ENCODE peak calls at places on chromosome 7, in five cellular contexts. One of them, this sample, is unnamed.

GRCh38 chr7:27198871-27199801 is 755 bp downstream of the HOXA13 start:
- DNase-seq in neuronal stem cell: no peak
- DNase-seq in A549: peak
- DNase-seq in OCI-LY7: peak
- DNase-seq in PC-9: no peak
- DNase-seq in this sample: no peak

GRCh38 chr7:48148311-48148710 is 22.9 kb upstream of the ABCA13 start:
- DNase-seq in neuronal stem cell: no peak
- DNase-seq in PC-9: no peak
- DNase-seq in A549: no peak
- DNase-seq in OCI-LY7: no peak
- DNase-seq in this sample: no peak

GRCh38 chr7:131735151-131735550 is 178.7 kb upstream of the PODXL start:
- DNase-seq in A549: no peak
- DNase-seq in PC-9: no peak
- DNase-seq in OCI-LY7: no peak
- DNase-seq in neuronal stem cell: no peak
- DNase-seq in this sample: no peak

GRCh38 chr7:158239290-158239981 is 348.2 kb downstream of the PTPRN2 start:
- DNase-seq in OCI-LY7: no peak
- DNase-seq in PC-9: no peak
- DNase-seq in A549: no peak
- DNase-seq in neuronal stem cell: no peak
- DNase-seq in this sample: no peak

GRCh38 chr7:7595451-7595850 is 28.8 kb downstream of the MIOS start:
- DNase-seq in PC-9: no peak
- DNase-seq in neuronal stem cell: no peak
- DNase-seq in A549: peak
- DNase-seq in OCI-LY7: peak
- DNase-seq in this sample: no peak

GRCh38 chr7:129649128-129649690 is 37.7 kb downstream of the NRF1 start:
- DNase-seq in OCI-LY7: no peak
- DNase-seq in PC-9: no peak
- DNase-seq in neuronal stem cell: no peak
- DNase-seq in A549: no peak
- DNase-seq in this sample: no peak

GRCh38 chr7:52482076-52482475 is 553.4 kb upstream of the POM121L12 start:
- DNase-seq in A549: no peak
- DNase-seq in neuronal stem cell: no peak
- DNase-seq in PC-9: no peak
- DNase-seq in OCI-LY7: no peak
- DNase-seq in this sample: no peak

GRCh38 chr7:130901209-130901783 is 167.3 kb upstream of the KLF14 start:
- DNase-seq in OCI-LY7: no peak
- DNase-seq in PC-9: no peak
- DNase-seq in A549: peak
- DNase-seq in neuronal stem cell: no peak
- DNase-seq in this sample: no peak

GRCh38 chr7:15085361-15085760 is 182.8 kb upstream of the DGKB start:
- DNase-seq in OCI-LY7: no peak
- DNase-seq in A549: no peak
- DNase-seq in PC-9: no peak
- DNase-seq in neuronal stem cell: no peak
- DNase-seq in this sample: no peak

GRCh38 chr7:40700653-40701475 is 566.1 kb downstream of the SUGCT start:
- DNase-seq in PC-9: no peak
- DNase-seq in A549: no peak
- DNase-seq in neuronal stem cell: no peak
- DNase-seq in OCI-LY7: peak
- DNase-seq in this sample: no peak

GRCh38 chr7:7408001-7408770 is 127.5 kb downstream of the COL28A1 start:
- DNase-seq in OCI-LY7: no peak
- DNase-seq in PC-9: peak
- DNase-seq in A549: no peak
- DNase-seq in neuronal stem cell: no peak
- DNase-seq in this sample: no peak

GRCh38 chr7:108497082-108497725 is 28.7 kb downstream of the PNPLA8 start:
- DNase-seq in OCI-LY7: peak
- DNase-seq in neuronal stem cell: peak
- DNase-seq in A549: peak
- DNase-seq in PC-9: peak
- DNase-seq in this sample: peak

GRCh38 chr7:11934766-11935165 is 102.8 kb upstream of the THSD7A start:
- DNase-seq in PC-9: no peak
- DNase-seq in OCI-LY7: no peak
- DNase-seq in neuronal stem cell: no peak
- DNase-seq in A549: no peak
- DNase-seq in this sample: no peak

GRCh38 chr7:73839743-73840714 is 2.3 kb downstream of the METTL27 start:
- DNase-seq in neuronal stem cell: no peak
- DNase-seq in A549: no peak
- DNase-seq in PC-9: no peak
- DNase-seq in OCI-LY7: peak
- DNase-seq in this sample: no peak

GRCh38 chr7:99860281-99861127 is 16.3 kb downstream of the OR2AE1 start:
- DNase-seq in neuronal stem cell: no peak
- DNase-seq in PC-9: no peak
- DNase-seq in OCI-LY7: no peak
- DNase-seq in A549: peak
- DNase-seq in this sample: no peak

GRCh38 chr7:116588225-116588624 is 63.4 kb downstream of the CAV1 start:
- DNase-seq in neuronal stem cell: no peak
- DNase-seq in A549: no peak
- DNase-seq in PC-9: no peak
- DNase-seq in OCI-LY7: peak
- DNase-seq in this sample: no peak

GRCh38 chr7:85529831-85530230 is 343.0 kb upstream of the SEMA3D start:
- DNase-seq in PC-9: no peak
- DNase-seq in OCI-LY7: no peak
- DNase-seq in A549: no peak
- DNase-seq in neuronal stem cell: no peak
- DNase-seq in this sample: no peak

GRCh38 chr7:77553123-77553522 is 16.0 kb downstream of the PTPN12 start:
- DNase-seq in PC-9: no peak
- DNase-seq in A549: no peak
- DNase-seq in OCI-LY7: no peak
- DNase-seq in neuronal stem cell: no peak
- DNase-seq in this sample: no peak

GRCh38 chr7:130708766-130709165 is 22.4 kb upstream of the TSGA13 start:
- DNase-seq in PC-9: no peak
- DNase-seq in neuronal stem cell: no peak
- DNase-seq in A549: no peak
- DNase-seq in OCI-LY7: no peak
- DNase-seq in this sample: no peak

GRCh38 chr7:131159961-131160361 is 167.7 kb upstream of the MKLN1 start:
- DNase-seq in neuronal stem cell: no peak
- DNase-seq in OCI-LY7: no peak
- DNase-seq in A549: no peak
- DNase-seq in PC-9: no peak
- DNase-seq in this sample: no peak

GRCh38 chr7:138237995-138238394 is 161.7 kb downstream of the AKR1D1 start:
- DNase-seq in PC-9: no peak
- DNase-seq in A549: no peak
- DNase-seq in neuronal stem cell: no peak
- DNase-seq in OCI-LY7: no peak
- DNase-seq in this sample: no peak

GRCh38 chr7:133961724-133962123 is 165.4 kb upstream of the LRGUK start:
- DNase-seq in PC-9: no peak
- DNase-seq in A549: no peak
- DNase-seq in OCI-LY7: no peak
- DNase-seq in neuronal stem cell: no peak
- DNase-seq in this sample: no peak

GRCh38 chr7:116569737-116570136 is 44.9 kb downstream of the CAV1 start:
- DNase-seq in A549: peak
- DNase-seq in OCI-LY7: no peak
- DNase-seq in PC-9: no peak
- DNase-seq in neuronal stem cell: no peak
- DNase-seq in this sample: peak

GRCh38 chr7:158531661-158532060 is 56.0 kb downstream of the PTPRN2 start:
- DNase-seq in neuronal stem cell: no peak
- DNase-seq in PC-9: no peak
- DNase-seq in OCI-LY7: no peak
- DNase-seq in A549: no peak
- DNase-seq in this sample: no peak

GRCh38 chr7:81482600-81483186 is 287.2 kb downstream of the HGF start:
- DNase-seq in neuronal stem cell: no peak
- DNase-seq in A549: peak
- DNase-seq in PC-9: no peak
- DNase-seq in OCI-LY7: peak
- DNase-seq in this sample: no peak

GRCh38 chr7:106022193-106022821 is 59.2 kb downstream of the CDHR3 start:
- DNase-seq in neuronal stem cell: no peak
- DNase-seq in A549: no peak
- DNase-seq in PC-9: no peak
- DNase-seq in OCI-LY7: peak
- DNase-seq in this sample: no peak

GRCh38 chr7:74101061-74101681 is 17.6 kb downstream of the LIMK1 start:
- DNase-seq in A549: no peak
- DNase-seq in PC-9: no peak
- DNase-seq in OCI-LY7: peak
- DNase-seq in neuronal stem cell: no peak
- DNase-seq in this sample: no peak

GRCh38 chr7:74604326-74605020 is 53.0 kb upstream of the GTF2I start:
- DNase-seq in A549: peak
- DNase-seq in OCI-LY7: no peak
- DNase-seq in PC-9: peak
- DNase-seq in neuronal stem cell: no peak
- DNase-seq in this sample: no peak

GRCh38 chr7:17126413-17127374 is 171.8 kb upstream of the AHR start:
- DNase-seq in A549: no peak
- DNase-seq in neuronal stem cell: no peak
- DNase-seq in OCI-LY7: no peak
- DNase-seq in PC-9: no peak
- DNase-seq in this sample: no peak

DNA sequence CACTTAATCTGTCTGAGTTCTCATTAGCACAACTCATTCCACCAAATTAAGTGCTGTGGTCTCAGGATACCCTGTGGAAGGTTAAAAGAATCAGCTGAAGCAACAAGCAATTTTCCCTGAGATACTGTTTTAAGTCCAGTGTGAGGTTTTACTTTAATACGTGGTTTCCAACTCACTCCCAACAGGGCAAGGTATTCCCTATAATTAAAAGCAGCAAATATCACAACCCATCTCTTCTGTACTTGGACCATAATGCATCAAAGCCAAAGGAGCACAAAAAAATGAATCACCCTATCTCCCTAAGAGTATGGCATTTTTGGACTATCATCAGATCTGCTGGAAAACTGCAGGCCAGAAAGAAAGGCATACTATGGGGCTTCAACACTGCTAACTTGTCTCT is 4.9 kb downstream of the CADPS2 start:
- DNase-seq in neuronal stem cell: no peak
- DNase-seq in OCI-LY7: no peak
- DNase-seq in A549: no peak
- DNase-seq in PC-9: no peak
- DNase-seq in this sample: no peak
- H3K4me2 ChIP-seq in neuronal stem cell: no peak
- H3K4me2 ChIP-seq in OCI-LY7: no peak
- H3K4me2 ChIP-seq in A549: no peak
- H3K4me2 ChIP-seq in PC-9: no peak
- H3K4me2 ChIP-seq in this sample: no peak

GRCh38 chr7:111568419-111568818 is 6.1 kb upstream of the IMMP2L start:
- DNase-seq in neuronal stem cell: no peak
- DNase-seq in A549: no peak
- DNase-seq in PC-9: no peak
- DNase-seq in OCI-LY7: peak
- DNase-seq in this sample: no peak
- H3K4me2 ChIP-seq in neuronal stem cell: no peak
- H3K4me2 ChIP-seq in A549: no peak
- H3K4me2 ChIP-seq in PC-9: no peak
- H3K4me2 ChIP-seq in OCI-LY7: peak
- H3K4me2 ChIP-seq in this sample: no peak

GRCh38 chr7:22426463-22427121 is 69.6 kb upstream of the RAPGEF5 start:
- DNase-seq in OCI-LY7: peak
- DNase-seq in A549: no peak
- DNase-seq in PC-9: no peak
- DNase-seq in neuronal stem cell: no peak
- DNase-seq in this sample: no peak
- H3K4me2 ChIP-seq in OCI-LY7: peak
- H3K4me2 ChIP-seq in A549: no peak
- H3K4me2 ChIP-seq in PC-9: no peak
- H3K4me2 ChIP-seq in neuronal stem cell: no peak
- H3K4me2 ChIP-seq in this sample: no peak

DNA sequence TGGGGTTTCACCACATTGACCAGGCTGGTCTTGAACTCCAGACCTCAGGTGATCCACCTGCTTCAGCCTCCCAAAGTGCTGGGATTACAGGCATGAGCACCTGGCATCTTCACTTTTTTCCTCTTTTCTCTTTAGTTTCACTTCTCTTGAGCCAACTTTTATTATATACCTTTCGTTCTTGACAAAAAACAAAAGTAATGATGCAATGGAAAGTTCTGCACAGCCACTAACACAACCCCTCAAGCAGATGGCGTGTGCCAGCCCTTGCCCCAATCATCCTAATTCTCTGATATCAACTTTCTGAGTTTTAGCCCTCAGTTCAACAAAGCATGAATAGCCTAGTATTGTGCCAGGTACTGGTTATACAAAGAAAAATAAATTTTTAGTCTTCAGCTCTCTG is 223.6 kb downstream of the CHCHD3 start:
- DNase-seq in PC-9: no peak
- DNase-seq in neuronal stem cell: no peak
- DNase-seq in OCI-LY7: peak
- DNase-seq in A549: no peak
- DNase-seq in this sample: no peak
- H3K4me2 ChIP-seq in PC-9: no peak
- H3K4me2 ChIP-seq in neuronal stem cell: no peak
- H3K4me2 ChIP-seq in OCI-LY7: no peak
- H3K4me2 ChIP-seq in A549: no peak
- H3K4me2 ChIP-seq in this sample: no peak